ENCODE peak calls at places on chromosomes 16 and 17, in ten cellular contexts. V is hypothalamus; W is Ammon's horn; N is epithelial cell of esophagus; G is hepatocyte; C is skeletal muscle cell; K is NCI-H2171 treated with DMSO at 0.1 percent for 48 hours; L is stimulated activated CD4-positive, alpha-beta T cell treated with anti-CD3 and anti-CD28 coated beads, Interleukin-1b, Interleukin-23, amount 100 ng/mL, for 24 hours; T is osteoblast; J is ACHN. F is an unnamed sample.

GRCh38 chr17:50027639-50028206 is 28.2 kb upstream of the ITGA3 start:
- DNase-seq in L (no peak), K (no peak), V (no peak), G (peak), W (no peak), T (peak), N (peak), J (peak), C (peak), F (no peak)

GRCh38 chr16:680967-681745 is 946 bp downstream of the STUB1 start:
- DNase-seq in G (peak), V (no peak), C (no peak), J (peak), K (no peak), W (no peak), L (no peak), N (peak), T (peak), F (no peak)

GRCh38 chr16:31265329-31266245 is 5.8 kb downstream of the ITGAM start:
- DNase-seq in C (no peak), G (peak), L (peak), J (peak), T (peak), V (no peak), W (no peak), K (no peak), N (peak), F (no peak)

GRCh38 chr17:33686171-33686570 is 393.1 kb upstream of the ASIC2 start:
- DNase-seq in T (no peak), N (no peak), J (peak), W (no peak), G (no peak), L (no peak), K (no peak), V (no peak), C (no peak), F (no peak)

GRCh38 chr17:29590261-29590978 is 972 bp upstream of the GIT1 start:
- DNase-seq in K (peak), C (no peak), L (no peak), J (no peak), W (peak), G (no peak), T (peak), N (peak), V (no peak), F (no peak)

GRCh38 chr17:51152766-51153209 is 571 bp upstream of the NME1 start:
- DNase-seq in K (no peak), V (no peak), C (no peak), N (no peak), J (peak), W (peak), T (peak), G (no peak), L (no peak), F (no peak)

GRCh38 chr16:85364323-85365040 is 248.6 kb upstream of the GSE1 start:
- DNase-seq in L (no peak), K (no peak), N (no peak), T (no peak), W (no peak), J (no peak), V (no peak), C (no peak), G (no peak), F (no peak)

GRCh38 chr17:66200685-66201092 is 8.8 kb upstream of the CEP112 start:
- DNase-seq in T (peak), V (no peak), K (peak), W (peak), N (peak), G (peak), C (peak), J (peak), L (peak), F (no peak)

GRCh38 chr17:29125651-29126050 is 54.5 kb downstream of the MYO18A start:
- DNase-seq in W (no peak), G (no peak), L (no peak), V (no peak), T (no peak), J (no peak), C (no peak), K (no peak), N (no peak), F (no peak)

GRCh38 chr17:7745748-7746470 is 28.4 kb downstream of the DNAH2 start:
- DNase-seq in V (no peak), G (peak), C (peak), T (peak), L (no peak), W (no peak), N (peak), J (peak), K (no peak), F (no peak)

GRCh38 chr16:54632821-54633220 is 297.8 kb upstream of the IRX5 start:
- DNase-seq in C (no peak), V (no peak), G (no peak), W (no peak), J (no peak), T (no peak), N (no peak), L (no peak), K (no peak), F (no peak)

GRCh38 chr17:909642-910323 is 69.8 kb downstream of the NXN start:
- DNase-seq in K (no peak), L (no peak), J (no peak), T (no peak), V (no peak), N (peak), G (no peak), W (no peak), C (no peak), F (no peak)

GRCh38 chr17:1736348-1737281 is 6.1 kb upstream of the SERPINF2 start:
- DNase-seq in V (no peak), L (peak), G (peak), T (peak), C (peak), W (peak), K (peak), N (peak), J (peak), F (no peak)

GRCh38 chr17:64022631-64023063 is 2.2 kb upstream of the ICAM2 start:
- DNase-seq in N (no peak), V (no peak), K (no peak), T (no peak), C (no peak), W (no peak), L (no peak), J (no peak), G (no peak), F (no peak)

GRCh38 chr16:71929048-71929447 is 33.7 kb downstream of the IST1 start:
- DNase-seq in J (peak), T (peak), V (no peak), C (peak), N (no peak), L (no peak), W (peak), G (peak), K (no peak), F (no peak)

GRCh38 chr17:33647976-33648375 is 354.9 kb upstream of the ASIC2 start:
- DNase-seq in J (peak), L (no peak), C (no peak), K (no peak), V (no peak), W (peak), N (peak), G (peak), T (no peak), F (no peak)

GRCh38 chr16:1341495-1342388 is 8.3 kb downstream of the BAIAP3 start:
- DNase-seq in W (no peak), G (no peak), N (no peak), J (no peak), T (no peak), V (no peak), C (no peak), L (no peak), K (no peak), F (no peak)

GRCh38 chr17:63369233-63369632 is 76.9 kb downstream of the CYB561 start:
- DNase-seq in T (peak), L (no peak), N (peak), J (no peak), G (no peak), C (no peak), W (no peak), K (no peak), V (no peak), F (no peak)

GRCh38 chr16:70696952-70697600 is 11.2 kb upstream of the MTSS2 start:
- DNase-seq in G (no peak), T (no peak), K (no peak), N (peak), V (no peak), L (no peak), W (no peak), C (no peak), J (no peak), F (no peak)

GRCh38 chr17:69525920-69526841 is 111.7 kb downstream of the MAP2K6 start:
- DNase-seq in V (no peak), G (peak), C (no peak), T (peak), J (peak), L (no peak), K (peak), N (peak), W (peak), F (no peak)

GRCh38 chr16:72936408-72936807 is 111.5 kb downstream of the ZFHX3 start:
- DNase-seq in W (no peak), T (no peak), N (no peak), J (no peak), V (no peak), L (no peak), G (peak), C (no peak), K (no peak), F (no peak)

GRCh38 chr16:4232541-4233386 is 9.1 kb downstream of the SRL start:
- DNase-seq in T (no peak), V (no peak), L (no peak), J (no peak), K (no peak), G (no peak), N (no peak), C (no peak), W (no peak), F (no peak)

GRCh38 chr17:68707032-68707431 is 105.9 kb upstream of the FAM20A start:
- DNase-seq in V (no peak), L (no peak), N (peak), J (no peak), C (no peak), W (no peak), T (peak), K (no peak), G (peak), F (no peak)

GRCh38 chr17:66964930-66965800 is 658 bp downstream of the CACNG4 start:
- DNase-seq in G (peak), L (peak), T (peak), J (no peak), W (no peak), N (no peak), C (no peak), K (peak), V (peak), F (no peak)

GRCh38 chr16:83675136-83675535 is 132.6 kb upstream of the HSBP1 start:
- DNase-seq in C (no peak), N (no peak), W (no peak), V (no peak), J (no peak), K (no peak), G (no peak), T (no peak), L (no peak), F (no peak)

GRCh38 chr17:58789160-58789559 is 33.5 kb downstream of the PPM1E start:
- DNase-seq in N (no peak), L (peak), T (no peak), G (no peak), K (no peak), C (no peak), V (no peak), J (no peak), W (no peak), F (no peak)

GRCh38 chr17:8304181-8304910 is 5.7 kb upstream of the ARHGEF15 start:
- DNase-seq in N (no peak), L (no peak), J (no peak), G (no peak), K (no peak), C (no peak), W (no peak), T (no peak), V (no peak), F (no peak)

GRCh38 chr17:66724581-66725341 is 110.2 kb upstream of the CACNG5 start:
- DNase-seq in G (peak), C (peak), V (no peak), T (peak), N (no peak), J (no peak), L (no peak), K (no peak), W (no peak), F (no peak)

GRCh38 chr16:27965801-27966200 is 97.7 kb downstream of the GSG1L start:
- DNase-seq in J (no peak), T (no peak), C (no peak), W (no peak), K (no peak), N (no peak), G (no peak), V (no peak), L (no peak), F (no peak)

GRCh38 chr17:17778308-17779014 is 58.3 kb downstream of the SREBF1 start:
- DNase-seq in T (no peak), K (no peak), C (peak), N (no peak), L (no peak), G (peak), W (peak), V (no peak), J (no peak), F (no peak)

GRCh38 chr17:80779961-80780380 is 211.7 kb upstream of the CHMP6 start:
- DNase-seq in K (no peak), C (peak), W (no peak), J (no peak), T (peak), G (no peak), N (no peak), V (no peak), L (no peak), F (no peak)

GRCh38 chr16:12361016-12361415 is 384.5 kb downstream of the SNX29 start:
- DNase-seq in K (no peak), G (no peak), L (no peak), C (no peak), T (no peak), J (no peak), V (no peak), W (no peak), N (no peak), F (no peak)

GRCh38 chr16:10298416-10298815 is 87.4 kb upstream of the ATF7IP2 start:
- DNase-seq in V (no peak), W (peak), C (no peak), L (no peak), J (no peak), N (no peak), G (no peak), K (no peak), T (no peak), F (no peak)

GRCh38 chr16:70568601-70569217 is 45.1 kb downstream of the SF3B3 start:
- DNase-seq in G (peak), C (no peak), W (no peak), N (peak), V (no peak), K (no peak), J (no peak), T (peak), L (no peak), F (no peak)

GRCh38 chr17:80183581-80184422 is 14.0 kb downstream of the CARD14 start:
- DNase-seq in J (no peak), N (no peak), T (peak), V (no peak), K (no peak), G (no peak), W (no peak), C (no peak), L (no peak), F (no peak)

F was measured in esophagus squamous epithelium.